ENCODE peak calls at places on chromosomes 2 and 18, in six cellular contexts. Q, J, N, Z, B and L are unnamed samples.

GRCh38 chr18:22422909-22423548 is 5.3 kb upstream of the CTAGE1 start:
- DNase-seq in B (no peak), Z (no peak), Q (no peak), N (no peak), J (no peak), L (peak)

GRCh38 chr2:96556441-96557330 is 20.1 kb downstream of the ARID5A start:
- DNase-seq in Q (peak), N (no peak), B (peak), Z (no peak), J (peak), L (peak)

GRCh38 chr2:16179701-16180402 is 239.5 kb downstream of the MYCN start:
- DNase-seq in J (no peak), N (no peak), B (no peak), Q (no peak), Z (no peak), L (no peak)

GRCh38 chr18:22221350-22221749 is 52.0 kb downstream of the GATA6 start:
- DNase-seq in Q (no peak), J (no peak), Z (no peak), N (no peak), B (peak), L (no peak)

GRCh38 chr2:15174567-15174966 is 386.6 kb downstream of the NBAS start:
- DNase-seq in J (peak), B (no peak), Z (no peak), Q (no peak), N (no peak), L (no peak)

GRCh38 chr2:182713611-182714010 is 2.4 kb upstream of the DNAJC10 start:
- DNase-seq in N (no peak), Q (no peak), J (no peak), Z (no peak), B (peak), L (peak)

GRCh38 chr2:122514451-122514996 is 759.1 kb downstream of the TSN start:
- DNase-seq in N (no peak), B (no peak), Z (no peak), Q (no peak), J (no peak), L (no peak)

GRCh38 chr2:226215902-226216503 is 583.6 kb downstream of the IRS1 start:
- DNase-seq in Q (peak), Z (no peak), N (peak), B (peak), J (peak), L (peak)

GRCh38 chr2:159996792-159997546 is 65.4 kb downstream of the PLA2R1 start:
- DNase-seq in Q (no peak), J (no peak), N (no peak), B (no peak), Z (no peak), L (peak)

GRCh38 chr2:178914259-178914849 is 107.1 kb upstream of the TTN start:
- DNase-seq in J (peak), Z (peak), N (peak), B (peak), Q (peak), L (peak)

GRCh38 chr2:100285011-100285410 is 37.3 kb downstream of the LONRF2 start:
- DNase-seq in Q (no peak), J (no peak), B (no peak), N (peak), Z (no peak), L (no peak)

GRCh38 chr2:143068094-143068890 is 60.9 kb upstream of the ARHGAP15 start:
- DNase-seq in B (peak), Q (no peak), Z (no peak), J (no peak), N (no peak), L (peak)

GRCh38 chr2:69683170-69683971 is 39.8 kb upstream of the AAK1 start:
- DNase-seq in Z (no peak), J (peak), N (peak), Q (peak), B (peak), L (peak)

GRCh38 chr2:226905718-226906438 is 70.0 kb downstream of the RHBDD1 start:
- DNase-seq in Q (no peak), Z (peak), N (no peak), B (no peak), J (no peak), L (no peak)

GRCh38 chr2:115412501-115412900 is 970.1 kb downstream of the DPP10 start:
- DNase-seq in B (no peak), J (no peak), Q (no peak), Z (no peak), N (no peak), L (no peak)

GRCh38 chr2:115414461-115414860 is 972.0 kb downstream of the DPP10 start:
- DNase-seq in J (no peak), Z (no peak), N (no peak), Q (no peak), B (no peak), L (no peak)

GRCh38 chr2:115413796-115414195 is 971.4 kb downstream of the DPP10 start:
- DNase-seq in Z (no peak), B (no peak), Q (no peak), N (no peak), J (no peak), L (no peak)
- TF ChIP-seq MYC in Z (no peak), B (no peak), Q (no peak), N (no peak), J (no peak), L (no peak)

GRCh38 chr2:237691908-237692600 is 64.7 kb downstream of the LRRFIP1 start:
- DNase-seq in N (peak), B (peak), J (peak), Z (no peak), Q (peak), L (peak)

GRCh38 chr2:237692601-237693079 is 65.3 kb downstream of the LRRFIP1 start:
- DNase-seq in Q (peak), J (no peak), B (peak), N (peak), Z (no peak), L (peak)

GRCh38 chr2:237693281-237694039 is 66.1 kb downstream of the LRRFIP1 start:
- DNase-seq in Z (no peak), Q (peak), J (peak), N (no peak), B (peak), L (peak)

GRCh38 chr2:237689569-237690131 is 62.3 kb downstream of the LRRFIP1 start:
- DNase-seq in J (no peak), B (no peak), Q (no peak), Z (no peak), N (no peak), L (no peak)

GRCh38 chr2:237691200-237691907 is 64.0 kb downstream of the LRRFIP1 start:
- DNase-seq in J (no peak), Z (no peak), Q (peak), B (no peak), N (no peak), L (no peak)
- TF ChIP-seq POLR2A in J (no peak), Z (peak), Q (no peak), B (no peak), N (no peak), L (no peak)

DNA sequence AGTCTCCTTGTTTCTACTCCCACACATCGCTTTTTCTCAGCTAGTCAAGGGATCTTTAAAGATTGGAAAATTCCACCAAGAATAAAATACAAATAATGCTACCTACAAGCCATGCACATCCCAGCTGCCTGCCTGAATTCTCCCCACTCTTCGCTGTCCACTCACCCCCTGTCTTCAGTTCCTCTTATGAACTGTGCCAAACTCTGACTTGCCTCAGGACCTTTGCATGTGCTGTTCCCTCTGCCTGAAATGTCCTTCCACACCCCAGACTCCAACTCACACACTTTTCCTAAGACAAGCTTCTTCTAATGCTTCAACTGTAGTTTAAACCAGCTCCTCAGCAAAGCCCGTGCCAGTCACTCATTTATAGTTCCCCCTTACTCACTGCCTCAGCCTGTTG is 260.0 kb downstream of the NAPG start:
- DNase-seq in B (no peak), Z (no peak), J (no peak), N (no peak), Q (no peak), L (no peak)
- TF ChIP-seq MYC in B (no peak), Z (no peak), J (no peak), N (no peak), Q (no peak), L (no peak)

DNA sequence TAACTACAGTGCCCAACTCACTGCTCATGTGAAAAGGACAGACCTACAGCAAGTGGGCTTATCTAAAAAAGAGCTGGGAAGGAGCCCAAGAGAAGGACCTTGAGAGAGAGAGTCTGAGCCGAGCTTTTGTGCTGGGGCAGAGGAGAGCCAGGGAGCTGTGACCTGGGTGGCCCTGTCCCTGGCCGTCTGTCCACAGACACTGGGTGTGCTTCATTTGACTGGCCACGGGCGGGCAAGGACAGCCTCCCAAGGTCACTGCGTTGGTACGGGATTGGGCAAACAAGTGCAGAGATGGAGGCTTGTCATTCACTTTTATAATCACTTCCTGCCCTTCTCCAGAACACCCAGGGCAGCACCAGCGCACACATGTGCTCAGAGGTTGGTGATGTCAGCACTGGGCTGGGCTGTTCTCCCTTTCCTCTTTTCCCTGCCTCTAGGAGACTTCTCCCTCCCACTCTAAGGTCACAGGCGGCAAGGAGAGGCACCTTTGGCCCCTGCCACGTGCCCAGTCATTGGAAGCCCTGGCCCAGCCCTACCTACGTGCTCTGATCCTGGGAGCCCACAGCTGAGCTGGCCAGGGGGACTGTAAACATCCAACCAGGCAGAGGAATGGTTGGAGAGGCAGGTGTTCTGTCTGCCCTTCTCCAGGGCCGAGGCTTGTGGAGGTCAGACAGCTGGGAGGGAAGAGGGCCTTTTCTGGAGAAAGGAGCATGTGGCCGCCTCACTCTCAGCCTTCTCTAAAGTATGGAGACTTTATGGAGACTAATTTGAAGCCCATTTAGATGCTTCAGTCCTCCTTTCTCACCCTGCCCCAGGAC is 6.4 kb upstream of the PSD4 start:
- DNase-seq in Z (no peak), N (no peak), J (peak), Q (no peak), B (peak), L (no peak)
- TF ChIP-seq POLR2A in Z (no peak), N (no peak), J (peak), Q (no peak), B (no peak), L (no peak)

GRCh38 chr2:229563388-229563787 is 151.0 kb downstream of the DNER start:
- DNase-seq in B (no peak), J (no peak), N (no peak), Q (no peak), Z (no peak), L (no peak)

GRCh38 chr2:229562472-229563127 is 151.8 kb downstream of the DNER start:
- DNase-seq in B (no peak), N (no peak), Q (no peak), Z (no peak), J (no peak), L (no peak)

GRCh38 chr2:229566380-229566779 is 148.0 kb downstream of the DNER start:
- DNase-seq in B (no peak), Z (no peak), J (no peak), N (no peak), Q (no peak), L (no peak)

GRCh38 chr2:229564300-229564907 is 150.0 kb downstream of the DNER start:
- DNase-seq in Z (no peak), J (no peak), B (no peak), N (no peak), Q (no peak), L (no peak)
- TF ChIP-seq MYC in Z (no peak), J (no peak), B (no peak), N (no peak), Q (no peak), L (no peak)

GRCh38 chr2:62440281-62440946 is 65.6 kb downstream of the TMEM17 start:
- DNase-seq in J (no peak), Z (no peak), Q (no peak), B (peak), N (no peak), L (no peak)

GRCh38 chr2:62443471-62443870 is 62.5 kb downstream of the TMEM17 start:
- DNase-seq in N (no peak), Q (no peak), B (no peak), Z (no peak), J (no peak), L (no peak)

GRCh38 chr2:62439425-62439824 is 66.6 kb downstream of the TMEM17 start:
- DNase-seq in J (no peak), Q (no peak), N (no peak), B (no peak), Z (no peak), L (no peak)

GRCh38 chr2:62441824-62442223 is 64.2 kb downstream of the TMEM17 start:
- DNase-seq in Q (no peak), J (no peak), Z (no peak), N (no peak), B (no peak), L (no peak)

DNA sequence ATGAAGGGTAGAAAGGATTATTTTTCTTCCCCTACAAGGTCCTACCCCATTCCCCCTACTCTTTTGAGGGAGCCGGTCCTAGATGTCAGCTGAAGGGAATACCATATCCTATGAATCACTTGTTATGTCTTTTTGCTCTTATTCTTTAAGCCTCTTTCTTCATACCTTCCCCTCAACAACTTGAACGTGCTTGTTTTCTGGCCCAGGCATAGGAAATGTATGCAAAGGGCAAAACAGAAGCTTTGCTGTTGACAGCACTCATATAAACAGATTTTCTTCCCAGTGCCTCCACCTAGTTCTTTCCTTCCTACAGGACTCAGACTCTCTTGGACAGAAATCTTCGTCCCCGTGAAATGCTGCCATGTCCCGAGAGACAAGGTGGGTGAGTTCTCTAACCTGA is 64.6 kb downstream of the TMEM17 start:
- DNase-seq in Q (no peak), J (no peak), Z (no peak), B (no peak), N (no peak), L (no peak)
- TF ChIP-seq POLR2A in Q (no peak), J (no peak), Z (no peak), B (no peak), N (no peak), L (no peak)

GRCh38 chr18:8536922-8537321 is 72.3 kb upstream of the RAB12 start:
- DNase-seq in N (no peak), Q (no peak), B (no peak), J (no peak), Z (no peak), L (no peak)
- TF ChIP-seq MYC in N (no peak), Q (no peak), B (no peak), J (no peak), Z (no peak), L (no peak)

GRCh38 chr2:200862532-200863000 is 1.9 kb downstream of the CLK1 start:
- DNase-seq in Q (peak), J (peak), N (no peak), Z (peak), B (peak), L (peak)
- TF ChIP-seq POLR2A in Q (no peak), J (peak), N (no peak), Z (peak), B (no peak), L (no peak)

DNA sequence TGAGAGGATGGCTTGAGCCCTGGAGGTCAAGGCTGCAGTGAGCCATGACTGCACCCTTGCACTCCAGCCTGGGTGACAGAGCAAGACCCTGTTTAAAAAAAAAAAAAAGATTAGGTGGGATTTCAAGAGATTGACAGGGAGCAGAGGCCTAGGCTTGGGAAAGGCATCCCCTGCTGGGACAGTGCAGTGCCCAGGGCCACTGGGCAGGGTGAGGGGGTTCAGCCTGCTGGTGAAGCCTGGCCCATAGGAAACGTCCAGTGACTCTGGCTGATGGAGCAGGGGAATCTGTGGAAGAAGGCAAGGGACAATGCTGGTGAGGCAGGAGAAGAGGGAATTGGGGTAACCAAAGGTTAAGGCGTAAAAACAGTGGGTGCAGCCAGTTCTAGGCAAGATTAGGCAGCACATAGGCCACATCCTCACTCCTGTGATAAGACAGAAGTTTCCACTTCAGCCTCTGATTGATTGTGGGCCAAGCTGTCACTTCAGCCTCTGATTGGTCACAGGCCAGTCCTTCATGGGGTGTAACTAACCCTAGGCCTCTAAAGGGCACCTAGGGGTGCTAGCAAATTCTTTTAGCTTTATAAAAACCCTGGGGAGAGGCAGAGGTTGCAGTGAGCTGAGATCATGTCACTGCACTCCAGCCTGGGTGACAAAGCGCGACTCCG is 128.6 kb downstream of the MSH2 start:
- DNase-seq in N (no peak), J (no peak), Q (no peak), Z (no peak), B (no peak), L (no peak)
- TF ChIP-seq MYC in N (no peak), J (no peak), Q (no peak), Z (no peak), B (no peak), L (no peak)